ENCODE peak calls at places on chromosome 22, in six cellular contexts. One of them, this sample, is unnamed.

GRCh38 chr22:20516399-20516798 is 9.0 kb downstream of the MED15 start:
- DNase-seq in AG04449: no peak
- DNase-seq in omental fat pad: no peak
- DNase-seq in esophagus muscularis mucosa: no peak
- DNase-seq in endothelial cell: no peak
- DNase-seq in A549: no peak
- DNase-seq in this sample: no peak

GRCh38 chr22:26846645-26847044 is 189.3 kb downstream of the MIAT start:
- DNase-seq in omental fat pad: no peak
- DNase-seq in endothelial cell: no peak
- DNase-seq in esophagus muscularis mucosa: no peak
- DNase-seq in AG04449: no peak
- DNase-seq in A549: no peak
- DNase-seq in this sample: no peak

GRCh38 chr22:23119492-23120414 is 22.0 kb downstream of the RSPH14 start:
- DNase-seq in endothelial cell: no peak
- DNase-seq in omental fat pad: no peak
- DNase-seq in esophagus muscularis mucosa: no peak
- DNase-seq in A549: no peak
- DNase-seq in AG04449: no peak
- DNase-seq in this sample: no peak

GRCh38 chr22:29630987-29631386 is 27.6 kb downstream of the NF2 start:
- DNase-seq in endothelial cell: no peak
- DNase-seq in AG04449: no peak
- DNase-seq in esophagus muscularis mucosa: no peak
- DNase-seq in A549: no peak
- DNase-seq in omental fat pad: no peak
- DNase-seq in this sample: no peak

GRCh38 chr22:36052505-36052941 is 23.9 kb upstream of the RBFOX2 start:
- DNase-seq in A549: peak; percentile 13
- DNase-seq in AG04449: no peak
- DNase-seq in endothelial cell: no peak
- DNase-seq in esophagus muscularis mucosa: no peak
- DNase-seq in omental fat pad: no peak
- DNase-seq in this sample: no peak

GRCh38 chr22:41910050-41910598 is 4.8 kb downstream of the SHISA8 start:
- DNase-seq in A549: no peak
- DNase-seq in omental fat pad: no peak
- DNase-seq in endothelial cell: peak; percentile 42
- DNase-seq in esophagus muscularis mucosa: no peak
- DNase-seq in AG04449: no peak
- DNase-seq in this sample: peak; percentile 60

GRCh38 chr22:26038365-26038764 is 130.9 kb upstream of the SEZ6L start:
- DNase-seq in endothelial cell: no peak
- DNase-seq in A549: no peak
- DNase-seq in omental fat pad: no peak
- DNase-seq in AG04449: no peak
- DNase-seq in esophagus muscularis mucosa: no peak
- DNase-seq in this sample: no peak

GRCh38 chr22:20453222-20453621 is 15.6 kb upstream of the SCARF2 start:
- DNase-seq in AG04449: no peak
- DNase-seq in omental fat pad: no peak
- DNase-seq in endothelial cell: no peak
- DNase-seq in A549: no peak
- DNase-seq in esophagus muscularis mucosa: no peak
- DNase-seq in this sample: no peak

GRCh38 chr22:32389685-32390084 is 22.4 kb downstream of the RTCB start:
- DNase-seq in AG04449: no peak
- DNase-seq in omental fat pad: no peak
- DNase-seq in endothelial cell: peak; percentile 28
- DNase-seq in A549: no peak
- DNase-seq in esophagus muscularis mucosa: no peak
- DNase-seq in this sample: peak; percentile 54

GRCh38 chr22:19195796-19196731 is 17.5 kb upstream of the SLC25A1 start:
- DNase-seq in omental fat pad: no peak
- DNase-seq in esophagus muscularis mucosa: no peak
- DNase-seq in A549: no peak
- DNase-seq in endothelial cell: no peak
- DNase-seq in AG04449: no peak
- DNase-seq in this sample: no peak

GRCh38 chr22:36467946-36468345 is 13.5 kb downstream of the TXN2 start:
- DNase-seq in A549: peak; percentile 33
- DNase-seq in AG04449: peak; percentile 77
- DNase-seq in esophagus muscularis mucosa: no peak
- DNase-seq in omental fat pad: no peak
- DNase-seq in endothelial cell: no peak
- DNase-seq in this sample: no peak

GRCh38 chr22:42379961-42380537 is 52.2 kb downstream of the NFAM1 start:
- DNase-seq in omental fat pad: no peak
- DNase-seq in esophagus muscularis mucosa: no peak
- DNase-seq in AG04449: no peak
- DNase-seq in A549: no peak
- DNase-seq in endothelial cell: no peak
- DNase-seq in this sample: no peak

GRCh38 chr22:48897959-48898358 is 929.7 kb downstream of the BRD1 start:
- DNase-seq in A549: no peak
- DNase-seq in endothelial cell: no peak
- DNase-seq in AG04449: no peak
- DNase-seq in esophagus muscularis mucosa: peak; percentile 82
- DNase-seq in omental fat pad: no peak
- DNase-seq in this sample: no peak

GRCh38 chr22:49137216-49137840 is 690.3 kb downstream of the BRD1 start:
- DNase-seq in AG04449: no peak
- DNase-seq in esophagus muscularis mucosa: no peak
- DNase-seq in A549: no peak
- DNase-seq in endothelial cell: no peak
- DNase-seq in omental fat pad: no peak
- DNase-seq in this sample: no peak

GRCh38 chr22:47716890-47717615 is 954.6 kb downstream of the TBC1D22A start:
- DNase-seq in A549: no peak
- DNase-seq in omental fat pad: no peak
- DNase-seq in endothelial cell: no peak
- DNase-seq in AG04449: no peak
- DNase-seq in esophagus muscularis mucosa: peak; percentile 68
- DNase-seq in this sample: no peak

GRCh38 chr22:41976070-41976901 is 7.0 kb downstream of the SEPTIN3 start:
- DNase-seq in omental fat pad: no peak
- DNase-seq in endothelial cell: no peak
- DNase-seq in A549: no peak
- DNase-seq in AG04449: no peak
- DNase-seq in esophagus muscularis mucosa: no peak
- DNase-seq in this sample: peak; percentile 64

GRCh38 chr22:25970996-25971811 is 198.1 kb upstream of the SEZ6L start:
- DNase-seq in esophagus muscularis mucosa: no peak
- DNase-seq in A549: no peak
- DNase-seq in omental fat pad: no peak
- DNase-seq in endothelial cell: no peak
- DNase-seq in AG04449: no peak
- DNase-seq in this sample: no peak

GRCh38 chr22:33785283-33785991 is 134.8 kb downstream of the LARGE1 start:
- DNase-seq in endothelial cell: no peak
- DNase-seq in omental fat pad: no peak
- DNase-seq in AG04449: peak; percentile 34
- DNase-seq in esophagus muscularis mucosa: no peak
- DNase-seq in A549: no peak
- DNase-seq in this sample: no peak

GRCh38 chr22:41561788-41562187 is 978 bp downstream of the CSDC2 start:
- DNase-seq in A549: no peak
- DNase-seq in AG04449: no peak
- DNase-seq in endothelial cell: no peak
- DNase-seq in esophagus muscularis mucosa: no peak
- DNase-seq in omental fat pad: no peak
- DNase-seq in this sample: no peak

GRCh38 chr22:33919591-33920501 is at the start of gene LARGE1:
- DNase-seq in AG04449: no peak
- DNase-seq in A549: peak; percentile 11
- DNase-seq in endothelial cell: peak; percentile 46
- DNase-seq in esophagus muscularis mucosa: peak; percentile 92
- DNase-seq in omental fat pad: no peak
- DNase-seq in this sample: peak; percentile 72

GRCh38 chr22:26447594-26448329 is 18.7 kb downstream of the ASPHD2 start:
- DNase-seq in A549: no peak
- DNase-seq in AG04449: no peak
- DNase-seq in omental fat pad: no peak
- DNase-seq in esophagus muscularis mucosa: no peak
- DNase-seq in endothelial cell: no peak
- DNase-seq in this sample: no peak

GRCh38 chr22:42630901-42631602 is 9.3 kb downstream of the ATP5MGL start:
- DNase-seq in A549: no peak
- DNase-seq in omental fat pad: no peak
- DNase-seq in endothelial cell: no peak
- DNase-seq in esophagus muscularis mucosa: no peak
- DNase-seq in AG04449: no peak
- DNase-seq in this sample: no peak

GRCh38 chr22:19705181-19705934 is 8.9 kb upstream of the SEPTIN5 start:
- DNase-seq in AG04449: no peak
- DNase-seq in A549: no peak
- DNase-seq in omental fat pad: no peak
- DNase-seq in endothelial cell: no peak
- DNase-seq in esophagus muscularis mucosa: no peak
- DNase-seq in this sample: peak; percentile 37

GRCh38 chr22:17083255-17083654 is 1.5 kb upstream of the IL17RA start:
- DNase-seq in endothelial cell: no peak
- DNase-seq in omental fat pad: no peak
- DNase-seq in AG04449: no peak
- DNase-seq in esophagus muscularis mucosa: no peak
- DNase-seq in A549: no peak
- DNase-seq in this sample: no peak

GRCh38 chr22:47060718-47061117 is 298.3 kb downstream of the TBC1D22A start:
- DNase-seq in omental fat pad: no peak
- DNase-seq in endothelial cell: no peak
- DNase-seq in esophagus muscularis mucosa: no peak
- DNase-seq in AG04449: no peak
- DNase-seq in A549: no peak
- DNase-seq in this sample: no peak

GRCh38 chr22:42261266-42261665 is 9.2 kb downstream of the TCF20 start:
- DNase-seq in esophagus muscularis mucosa: no peak
- DNase-seq in omental fat pad: no peak
- DNase-seq in A549: no peak
- DNase-seq in endothelial cell: no peak
- DNase-seq in AG04449: peak; percentile 16
- DNase-seq in this sample: no peak

GRCh38 chr22:17381237-17381913 is 12.1 kb downstream of the CECR2 start:
- DNase-seq in A549: no peak
- DNase-seq in endothelial cell: no peak
- DNase-seq in AG04449: no peak
- DNase-seq in omental fat pad: no peak
- DNase-seq in esophagus muscularis mucosa: no peak
- DNase-seq in this sample: no peak

GRCh38 chr22:43955040-43955882 is at the start of gene SAMM50:
- DNase-seq in A549: peak; percentile 79
- DNase-seq in AG04449: peak; percentile 37
- DNase-seq in esophagus muscularis mucosa: peak; percentile 98
- DNase-seq in omental fat pad: peak; percentile 73
- DNase-seq in endothelial cell: peak; percentile 89
- DNase-seq in this sample: peak; percentile 95
- TF ChIP-seq CTCF in A549: no peak
- TF ChIP-seq CTCF in AG04449: no peak
- TF ChIP-seq CTCF in esophagus muscularis mucosa: peak; percentile 14
- TF ChIP-seq CTCF in omental fat pad: no peak
- TF ChIP-seq CTCF in endothelial cell: no peak
- TF ChIP-seq CTCF in this sample: no peak

DNA sequence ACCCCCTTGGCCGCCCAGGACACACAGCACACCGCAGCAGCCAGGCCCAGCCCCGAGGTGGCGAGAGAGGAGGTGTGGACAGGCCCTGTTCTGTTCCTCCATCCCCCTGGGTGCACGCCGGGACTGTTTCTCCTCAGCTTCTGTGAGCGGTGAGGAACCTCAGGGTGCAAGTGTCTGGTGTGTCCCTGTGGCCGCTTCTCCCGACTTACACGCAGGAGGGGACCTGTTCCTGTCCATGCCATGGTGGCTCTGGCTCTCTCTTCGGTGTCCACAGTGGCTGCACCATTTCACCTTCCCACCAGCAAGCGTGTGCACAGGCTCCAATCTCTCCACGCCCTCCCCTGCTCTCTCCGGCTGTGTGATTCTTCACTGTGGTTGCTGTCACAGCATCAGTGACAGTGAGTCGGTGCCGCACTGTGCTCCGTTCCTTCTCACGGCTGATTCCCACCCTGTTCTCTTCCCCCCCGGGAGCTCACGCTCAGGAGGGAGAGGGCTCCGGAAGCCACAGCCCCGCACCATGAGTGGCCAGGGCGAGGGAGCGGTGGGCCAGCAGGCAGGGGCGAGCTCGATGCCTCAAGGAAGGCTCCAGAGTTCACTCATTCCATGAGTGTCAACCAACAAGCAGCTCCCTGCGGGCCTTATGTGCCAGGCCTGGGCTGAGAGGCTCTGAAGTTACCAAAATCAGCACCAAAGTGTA is 18.6 kb upstream of the WNT7B start:
- DNase-seq in AG04449: no peak
- DNase-seq in esophagus muscularis mucosa: no peak
- DNase-seq in A549: no peak
- DNase-seq in omental fat pad: no peak
- DNase-seq in endothelial cell: no peak
- DNase-seq in this sample: peak; percentile 16
- TF ChIP-seq CTCF in AG04449: no peak
- TF ChIP-seq CTCF in esophagus muscularis mucosa: no peak
- TF ChIP-seq CTCF in A549: no peak
- TF ChIP-seq CTCF in omental fat pad: no peak
- TF ChIP-seq CTCF in endothelial cell: no peak
- TF ChIP-seq CTCF in this sample: no peak

DNA sequence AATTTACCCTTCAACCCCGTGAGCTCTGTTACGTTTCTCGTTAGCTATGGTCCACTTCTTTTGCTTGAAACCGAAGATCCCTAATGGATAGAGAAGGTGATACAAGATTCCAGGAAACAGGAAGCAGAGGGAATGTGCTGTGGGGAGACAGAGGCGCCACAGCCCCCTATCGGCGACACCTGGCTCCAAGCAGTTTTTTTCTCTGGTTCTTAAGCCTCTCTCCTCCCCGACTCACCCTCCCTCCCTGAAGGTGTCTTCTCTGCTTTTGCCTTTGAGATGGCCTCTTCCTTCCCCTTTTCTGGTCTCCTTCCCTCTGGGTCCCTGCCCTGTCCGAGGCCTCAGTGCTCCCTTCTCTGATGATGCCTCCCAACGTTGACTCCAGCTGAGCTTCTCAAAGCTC is 14.2 kb upstream of the APOBEC3A start:
- DNase-seq in esophagus muscularis mucosa: no peak
- DNase-seq in A549: no peak
- DNase-seq in AG04449: no peak
- DNase-seq in endothelial cell: no peak
- DNase-seq in omental fat pad: no peak
- DNase-seq in this sample: no peak
- TF ChIP-seq CTCF in esophagus muscularis mucosa: no peak
- TF ChIP-seq CTCF in A549: no peak
- TF ChIP-seq CTCF in AG04449: no peak
- TF ChIP-seq CTCF in endothelial cell: no peak
- TF ChIP-seq CTCF in omental fat pad: no peak
- TF ChIP-seq CTCF in this sample: no peak

DNA sequence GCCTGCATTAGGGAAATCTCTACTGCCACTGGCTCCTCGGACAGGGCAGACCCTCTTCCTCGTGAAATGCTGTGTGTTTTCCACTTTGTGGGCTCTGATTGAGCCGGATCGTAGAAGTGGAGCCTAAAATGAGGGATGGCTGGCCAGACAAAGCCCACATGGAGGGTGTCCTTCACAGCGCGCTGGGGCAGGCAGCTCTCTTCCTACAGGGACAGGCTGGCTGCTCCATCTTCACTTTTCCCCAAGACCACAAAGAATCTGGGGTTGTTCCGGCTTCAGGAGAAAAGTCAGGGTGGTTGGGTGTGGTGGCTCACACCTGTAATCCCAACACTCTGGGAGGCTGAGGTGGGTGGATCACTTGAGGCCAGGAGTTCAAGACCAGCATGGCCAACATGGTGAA is 94.9 kb downstream of the MORC2 start:
- DNase-seq in A549: no peak
- DNase-seq in esophagus muscularis mucosa: no peak
- DNase-seq in AG04449: no peak
- DNase-seq in omental fat pad: no peak
- DNase-seq in endothelial cell: no peak
- DNase-seq in this sample: no peak
- TF ChIP-seq CTCF in A549: no peak
- TF ChIP-seq CTCF in esophagus muscularis mucosa: no peak
- TF ChIP-seq CTCF in AG04449: no peak
- TF ChIP-seq CTCF in omental fat pad: no peak
- TF ChIP-seq CTCF in endothelial cell: no peak
- TF ChIP-seq CTCF in this sample: no peak

This sample was measured in glutamatergic neuron.